ENCODE peak calls at places on chromosomes 3 and 15, in eight cellular contexts. C is left cardiac atrium; F is GM10248; E is activated CD4-positive, alpha-beta T cell treated with anti-CD3 and anti-CD28 coated beads for 24 hours; O is smooth muscle cell of the brain vasculature; H is GM23248; J is activated CD4-positive, alpha-beta memory T cell treated with anti-CD3 and anti-CD28 coated beads for 36 hours; I is pancreas. N is an unnamed sample.

GRCh38 chr3:176739169-176739568 is 458.1 kb downstream of the TBL1XR1 start:
- DNase-seq in C (no peak), F (no peak), E (no peak), O (no peak), H (no peak), J (no peak), I (no peak), N (no peak)

GRCh38 chr3:140863481-140864084 is 78.1 kb upstream of the SLC25A36 start:
- DNase-seq in C (peak), F (peak), E (peak), O (peak), H (peak), J (peak), I (peak), N (peak)

GRCh38 chr3:169984287-169984686 is 17.7 kb downstream of the SEC62 start:
- DNase-seq in C (peak), F (no peak), E (no peak), O (no peak), H (no peak), J (no peak), I (no peak), N (no peak)

GRCh38 chr3:24522155-24522579 is 27.5 kb upstream of the THRB start:
- DNase-seq in C (no peak), F (no peak), E (no peak), O (no peak), H (no peak), J (no peak), I (no peak), N (peak)

GRCh38 chr3:72665103-72665502 is 183.1 kb downstream of the SHQ1 start:
- DNase-seq in C (no peak), F (no peak), E (no peak), O (no peak), H (no peak), J (no peak), I (no peak), N (no peak)

GRCh38 chr3:184466413-184466960 is 86.6 kb downstream of the CHRD start:
- DNase-seq in C (peak), F (no peak), E (no peak), O (no peak), H (peak), J (no peak), I (no peak), N (peak)

GRCh38 chr3:61844346-61844745 is 283.0 kb downstream of the PTPRG start:
- DNase-seq in C (no peak), F (no peak), E (no peak), O (no peak), H (no peak), J (no peak), I (no peak), N (no peak)

GRCh38 chr3:149398296-149398695 is 20.8 kb upstream of the TM4SF1 start:
- DNase-seq in C (no peak), F (no peak), E (no peak), O (no peak), H (no peak), J (no peak), I (no peak), N (no peak)

GRCh38 chr3:106827515-106828213 is 549.6 kb upstream of the CCDC54 start:
- DNase-seq in C (no peak), F (no peak), E (no peak), O (no peak), H (peak), J (no peak), I (no peak), N (no peak)

GRCh38 chr3:163218336-163218735 is 1721.7 kb downstream of the OTOL1 start:
- DNase-seq in C (no peak), F (no peak), E (no peak), O (no peak), H (no peak), J (no peak), I (no peak), N (no peak)

GRCh38 chr3:47057212-47057671 is 77.8 kb downstream of the NBEAL2 start:
- DNase-seq in C (no peak), F (no peak), E (peak), O (no peak), H (peak), J (peak), I (no peak), N (no peak)

GRCh38 chr3:184539801-184540440 is 21.7 kb upstream of the EPHB3 start:
- DNase-seq in C (no peak), F (no peak), E (no peak), O (no peak), H (no peak), J (no peak), I (no peak), N (peak)

GRCh38 chr15:87582169-87582568 is 674.4 kb downstream of the NTRK3 start:
- DNase-seq in C (no peak), F (no peak), E (no peak), O (no peak), H (peak), J (no peak), I (no peak), N (no peak)

GRCh38 chr15:80152896-80153876 is at the start of gene FAH:
- DNase-seq in C (no peak), F (no peak), E (no peak), O (peak), H (peak), J (peak), I (peak), N (peak)

GRCh38 chr3:127011270-127011992 is 28.5 kb downstream of the PLXNA1 start:
- DNase-seq in C (peak), F (no peak), E (no peak), O (no peak), H (peak), J (no peak), I (no peak), N (no peak)

GRCh38 chr15:63292771-63293170 is 15.4 kb downstream of the APH1B start:
- DNase-seq in C (no peak), F (peak), E (no peak), O (no peak), H (peak), J (no peak), I (no peak), N (no peak)